ENCODE peak calls at places on chromosomes 5 and 9, in four cellular contexts. F is K562, G is HepG2, M is GM12878. I is an unnamed sample.

GRCh38 chr5:90158131-90158530 is 251.4 kb downstream of the CETN3 start:
- DNase-seq in F (no peak), G (no peak), M (no peak), I (no peak)

GRCh38 chr9:130072515-130073235 is 19.0 kb downstream of the GPR107 start:
- DNase-seq in F (no peak), G (no peak), M (peak; percentile 53), I (no peak)

GRCh38 chr5:56585973-56586740 is 229.2 kb upstream of the MAP3K1 start:
- DNase-seq in F (no peak), G (no peak), M (no peak), I (no peak)

GRCh38 chr9:100911273-100911672 is 117.3 kb upstream of the PLPPR1 start:
- DNase-seq in F (no peak), G (no peak), M (no peak), I (no peak)

GRCh38 chr9:87656485-87656884 is 69.4 kb upstream of the CTSL start:
- DNase-seq in F (no peak), G (no peak), M (no peak), I (no peak)

GRCh38 chr9:131419029-131419614 is 25.2 kb downstream of the PRRC2B start:
- DNase-seq in F (no peak), G (no peak), M (no peak), I (no peak)

GRCh38 chr9:13607746-13608445 is 328.4 kb upstream of the MPDZ start:
- DNase-seq in F (no peak), G (no peak), M (no peak), I (no peak)

GRCh38 chr5:96743065-96743768 is 64.5 kb downstream of the ERAP1 start:
- DNase-seq in F (peak; percentile 64), G (no peak), M (no peak), I (no peak)

GRCh38 chr9:136437430-136437829 is 2.2 kb downstream of the INPP5E start:
- DNase-seq in F (no peak), G (no peak), M (no peak), I (no peak)

GRCh38 chr5:176573564-176574296 is 24.6 kb downstream of the CDHR2 start:
- DNase-seq in F (peak; percentile 87), G (peak; percentile 38), M (no peak), I (peak; percentile 90)

GRCh38 chr9:16985559-16986348 is 115.3 kb upstream of the BNC2 start:
- DNase-seq in F (no peak), G (no peak), M (no peak), I (no peak)

GRCh38 chr5:132234684-132235062 is 7.0 kb upstream of the P4HA2 start:
- DNase-seq in F (no peak), G (no peak), M (no peak), I (no peak)

GRCh38 chr5:142366007-142366406 is 41.2 kb upstream of the SPRY4 start:
- DNase-seq in F (no peak), G (no peak), M (no peak), I (no peak)

GRCh38 chr5:95884511-95884910 is 62.0 kb upstream of the GLRX start:
- DNase-seq in F (peak; percentile 46), G (no peak), M (no peak), I (no peak)

GRCh38 chr5:9196403-9197224 is 349.3 kb downstream of the SEMA5A start:
- DNase-seq in F (peak; percentile 14), G (no peak), M (no peak), I (no peak)

GRCh38 chr5:127976991-127977717 is 106.4 kb upstream of the SLC12A2 start:
- DNase-seq in F (no peak), G (no peak), M (no peak), I (no peak)

GRCh38 chr5:4083591-4084337 is 488.1 kb downstream of the IRX1 start:
- DNase-seq in F (no peak), G (no peak), M (no peak), I (no peak)

GRCh38 chr5:148911386-148911785 is 85.0 kb downstream of the ADRB2 start:
- DNase-seq in F (no peak), G (no peak), M (no peak), I (no peak)

GRCh38 chr9:127567119-127567897 is 44.8 kb upstream of the STXBP1 start:
- DNase-seq in F (peak; percentile 67), G (no peak), M (no peak), I (no peak)

GRCh38 chr9:128706045-128706444 is 3.7 kb downstream of the PKN3 start:
- DNase-seq in F (no peak), G (no peak), M (no peak), I (no peak)

GRCh38 chr9:128703616-128704355 is 1.5 kb downstream of the PKN3 start:
- DNase-seq in F (peak; percentile 45), G (no peak), M (no peak), I (no peak)

GRCh38 chr9:128705051-128705965 is 3.0 kb downstream of the PKN3 start:
- DNase-seq in F (no peak), G (no peak), M (no peak), I (no peak)

GRCh38 chr9:128702949-128703615 is 779 bp downstream of the PKN3 start:
- DNase-seq in F (peak; percentile 68), G (no peak), M (no peak), I (peak; percentile 58)

DNA sequence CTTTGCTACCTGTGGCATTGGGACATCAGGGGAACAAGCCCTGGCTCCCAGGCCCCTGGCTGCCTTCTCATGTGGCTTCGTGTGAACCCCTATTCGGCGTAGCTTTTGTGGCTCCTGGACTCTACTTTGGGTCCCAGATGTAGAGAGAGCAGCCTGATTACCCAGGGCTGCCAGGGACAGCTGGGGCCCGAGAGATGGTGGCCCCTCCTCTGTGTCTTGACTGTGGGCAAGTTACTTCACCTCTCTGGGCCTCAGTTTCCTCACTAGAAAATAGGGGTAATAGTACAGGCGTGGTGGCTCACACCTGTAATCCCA is 2.0 kb downstream of the PKN3 start:
- DNase-seq in F (no peak), G (no peak), M (no peak), I (no peak)
- TF ChIP-seq FOXK2 in F (no peak), G (no peak), M (no peak), I (no peak)

GRCh38 chr9:89743576-89744254 is 138.9 kb downstream of the GADD45G start:
- DNase-seq in F (no peak), G (no peak), M (peak; percentile 71), I (no peak)

GRCh38 chr9:89743216-89743575 is 138.4 kb downstream of the GADD45G start:
- DNase-seq in F (no peak), G (no peak), M (peak; percentile 36), I (no peak)

GRCh38 chr9:89744255-89744648 is 139.4 kb downstream of the GADD45G start:
- DNase-seq in F (no peak), G (no peak), M (no peak), I (no peak)

GRCh38 chr9:89740722-89741121 is 135.9 kb downstream of the GADD45G start:
- DNase-seq in F (no peak), G (no peak), M (peak; percentile 57), I (no peak)

GRCh38 chr9:89742660-89743059 is 137.8 kb downstream of the GADD45G start:
- DNase-seq in F (no peak), G (no peak), M (no peak), I (no peak)
- TF ChIP-seq FOXK2 in F (no peak), G (no peak), M (no peak), I (no peak)

GRCh38 chr9:78296208-78296892 is 575 bp upstream of the PSAT1 start:
- DNase-seq in F (no peak), G (peak; percentile 62), M (no peak), I (peak; percentile 56)
- TF ChIP-seq FOXK2 in F (no peak), G (no peak), M (no peak), I (no peak)

GRCh38 chr9:119020284-119020683 is 349.0 kb downstream of the BRINP1 start:
- DNase-seq in F (no peak), G (no peak), M (no peak), I (no peak)

GRCh38 chr9:119020730-119021333 is 348.4 kb downstream of the BRINP1 start:
- DNase-seq in F (no peak), G (no peak), M (no peak), I (no peak)

GRCh38 chr9:119027901-119028699 is 341.1 kb downstream of the BRINP1 start:
- DNase-seq in F (no peak), G (no peak), M (no peak), I (no peak)

GRCh38 chr9:119029876-119030275 is 339.4 kb downstream of the BRINP1 start:
- DNase-seq in F (no peak), G (no peak), M (no peak), I (no peak)

DNA sequence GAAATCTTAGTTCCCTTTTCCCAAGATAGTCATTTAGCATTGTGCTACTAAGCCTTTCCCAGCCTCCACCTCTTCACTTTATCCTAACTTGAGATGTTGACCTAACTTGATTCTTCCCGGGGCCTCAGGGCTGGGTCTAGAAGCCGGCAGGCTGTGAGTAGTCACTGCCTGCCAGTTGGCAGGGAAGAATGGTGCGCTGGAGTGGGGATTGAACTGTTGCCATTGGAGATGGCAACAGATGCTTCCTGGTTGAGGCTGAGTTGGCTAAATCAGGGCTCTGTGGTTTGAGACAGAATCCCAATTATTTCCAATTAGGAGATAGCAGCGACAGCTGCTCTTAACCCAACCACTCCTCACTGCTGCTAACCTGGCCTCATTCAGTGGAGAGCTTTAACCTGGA is 343.1 kb downstream of the BRINP1 start:
- DNase-seq in F (no peak), G (no peak), M (no peak), I (no peak)
- TF ChIP-seq FOXK2 in F (no peak), G (no peak), M (no peak), I (no peak)

GRCh38 chr9:133581553-133582343 is 27.4 kb downstream of the FAM163B start:
- DNase-seq in F (no peak), G (no peak), M (no peak), I (no peak)
- TF ChIP-seq FOXK2 in F (no peak), G (no peak), M (no peak), I (no peak)

GRCh38 chr9:83569326-83569725 is 31.1 kb upstream of the FRMD3 start:
- DNase-seq in F (no peak), G (no peak), M (no peak), I (no peak)

GRCh38 chr9:83560169-83560826 is 22.1 kb upstream of the FRMD3 start:
- DNase-seq in F (no peak), G (no peak), M (no peak), I (no peak)

GRCh38 chr9:83563360-83563759 is 25.2 kb upstream of the FRMD3 start:
- DNase-seq in F (no peak), G (no peak), M (no peak), I (no peak)
- TF ChIP-seq FOXK2 in F (no peak), G (no peak), M (no peak), I (no peak)

DNA sequence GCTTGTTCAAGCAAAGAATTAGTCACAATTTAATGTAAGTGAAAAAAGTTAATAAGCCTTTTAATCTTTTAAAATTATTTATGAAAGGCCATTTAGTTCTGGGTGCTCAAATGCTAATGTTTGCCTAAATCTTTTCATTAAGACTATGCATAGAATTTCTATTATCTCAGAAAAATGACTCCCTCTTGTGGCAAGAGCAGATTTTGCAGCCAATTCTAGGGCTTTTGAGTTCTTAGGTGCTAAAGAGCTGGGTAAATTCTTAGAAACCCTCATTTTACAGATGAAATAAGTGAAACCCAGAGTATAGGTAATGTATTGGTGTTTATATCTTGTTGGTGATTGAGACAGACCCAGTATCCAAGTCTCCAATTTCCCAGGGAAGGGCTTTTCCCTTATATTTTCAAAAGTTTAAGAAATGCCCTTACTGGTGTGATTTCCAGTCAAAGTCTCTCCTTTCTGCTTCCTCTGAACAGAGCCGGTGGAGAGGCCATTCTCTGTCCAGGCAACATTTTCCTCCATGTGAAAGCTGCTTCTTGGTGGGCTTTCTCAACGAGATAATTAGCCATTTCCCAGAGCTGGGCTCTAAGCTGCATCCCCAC is 24.1 kb upstream of the PCSK5 start:
- DNase-seq in F (peak; percentile 5), G (peak; percentile 27), M (no peak), I (peak; percentile 28)
- TF ChIP-seq FOXK2 in F (no peak), G (no peak), M (no peak), I (no peak)

I was measured in HEK293T.